ENCODE peak calls at places on chromosomes 11 and 22, in eight cellular contexts. X is GM23248; K is HTR-8/SVneo; Q is cortex of kidney; G is HFFc6; N is activated CD4-positive, alpha-beta T cell treated with anti-CD3 and anti-CD28 coated beads for 1 hour; Y is non-pigmented ciliary epithelial cell; L is activated naive CD4-positive, alpha-beta T cell treated with anti-CD3 and anti-CD28 coated beads, Interleukin-2, amount 10 ng/mL, durations not matched to agents 7 days and 5 days. T is an unnamed sample.
A peak's percentile ranks its signal among the peaks of the same experiment; 100 is the strongest.

GRCh38 chr22:42920101-42920820 is 63.2 kb upstream of the ARFGAP3 start:
- DNase-seq in N (no peak), Q (no peak), L (no peak), G (peak; percentile 62), X (peak; percentile 93), K (no peak), Y (no peak), T (no peak)

GRCh38 chr22:29093501-29093921 is 20.7 kb downstream of the KREMEN1 start:
- DNase-seq in K (no peak), Y (no peak), L (no peak), Q (no peak), G (peak; percentile 56), N (no peak), X (peak; percentile 87), T (peak; percentile 23)

GRCh38 chr22:37223965-37224551 is 11.8 kb upstream of the SSTR3 start:
- DNase-seq in N (no peak), K (no peak), L (peak; percentile 65), Y (no peak), X (no peak), Q (no peak), G (no peak), T (no peak)

GRCh38 chr11:24239016-24239720 is 257.7 kb upstream of the LUZP2 start:
- DNase-seq in K (no peak), L (no peak), N (no peak), Q (no peak), X (peak; percentile 92), G (peak; percentile 60), Y (peak; percentile 61), T (peak; percentile 69)

GRCh38 chr11:62370743-62371440 is 33.6 kb downstream of the ASRGL1 start:
- DNase-seq in G (no peak), L (peak; percentile 64), N (no peak), Q (no peak), X (no peak), K (no peak), Y (no peak), T (no peak)

GRCh38 chr11:124276081-124276480 is 19.9 kb downstream of the OR8G5 start:
- DNase-seq in X (peak; percentile 7), G (no peak), L (no peak), Q (no peak), K (no peak), N (no peak), Y (peak; percentile 84), T (peak; percentile 58)

GRCh38 chr22:27045103-27045940 is 387.9 kb downstream of the MIAT start:
- DNase-seq in K (peak; percentile 26), L (no peak), Y (peak; percentile 20), Q (no peak), G (peak; percentile 34), N (no peak), X (peak; percentile 74), T (no peak)

GRCh38 chr11:20355221-20356219 is 8.0 kb upstream of the HTATIP2 start:
- DNase-seq in G (peak; percentile 50), X (peak; percentile 72), Q (no peak), Y (no peak), N (peak; percentile 27), K (no peak), L (peak; percentile 63), T (no peak)

GRCh38 chr11:2940166-2940929 is 11.1 kb upstream of the PHLDA2 start:
- DNase-seq in Y (no peak), X (peak; percentile 82), N (no peak), Q (no peak), L (peak; percentile 59), K (peak; percentile 53), G (peak; percentile 55), T (no peak)

GRCh38 chr11:10856689-10857603 is 907 bp downstream of the ZBED5 start:
- DNase-seq in G (peak; percentile 17), Q (no peak), X (peak; percentile 65), K (peak; percentile 28), N (no peak), L (no peak), Y (no peak), T (no peak)

GRCh38 chr11:110172666-110173065 is 79.5 kb downstream of the ZC3H12C start:
- DNase-seq in K (no peak), X (peak; percentile 17), L (no peak), N (no peak), G (no peak), Y (no peak), Q (no peak), T (no peak)

GRCh38 chr11:118224512-118225180 is at the start of gene JAML:
- DNase-seq in X (no peak), Q (no peak), K (no peak), N (peak; percentile 46), L (peak; percentile 85), G (no peak), Y (no peak), T (no peak)

GRCh38 chr11:62461740-62462522 is 43.1 kb downstream of the SCGB1A1 start:
- DNase-seq in K (peak; percentile 52), G (peak; percentile 37), X (peak; percentile 73), Q (no peak), N (no peak), L (no peak), Y (no peak), T (no peak)

GRCh38 chr11:132992838-132993680 is 539.2 kb downstream of the OPCML start:
- DNase-seq in Q (no peak), X (peak; percentile 37), K (no peak), G (peak; percentile 20), N (no peak), Y (peak; percentile 6), L (no peak), T (no peak)

GRCh38 chr11:1162498-1163311 is 5.0 kb downstream of the MUC5AC start:
- DNase-seq in N (no peak), G (no peak), K (no peak), L (peak; percentile 6), X (no peak), Q (no peak), Y (no peak), T (no peak)

GRCh38 chr22:29702025-29702930 is 17.5 kb upstream of the CABP7 start:
- DNase-seq in G (no peak), X (peak; percentile 29), K (no peak), N (no peak), L (no peak), Q (no peak), Y (no peak), T (no peak)

GRCh38 chr11:125300791-125301218 is 136.3 kb downstream of the PKNOX2 start:
- DNase-seq in Y (peak; percentile 54), L (no peak), G (peak; percentile 76), X (peak; percentile 80), K (peak; percentile 49), Q (no peak), N (no peak), T (peak; percentile 38)

GRCh38 chr11:3205261-3206127 is 13.1 kb downstream of the MRGPRG start:
- DNase-seq in K (no peak), N (no peak), X (peak; percentile 19), Y (no peak), Q (no peak), G (no peak), L (no peak), T (no peak)

GRCh38 chr22:47923011-47923427 is 1160.6 kb downstream of the TBC1D22A start:
- DNase-seq in Y (no peak), K (no peak), X (no peak), L (no peak), Q (no peak), N (no peak), G (no peak), T (no peak)

GRCh38 chr11:119115484-119116234 is 5.7 kb upstream of the HINFP start:
- DNase-seq in Y (no peak), X (no peak), N (no peak), Q (no peak), L (peak; percentile 54), G (no peak), K (no peak), T (no peak)

GRCh38 chr11:75642402-75643113 is 26.3 kb downstream of the MAP6 start:
- DNase-seq in X (no peak), K (no peak), Q (no peak), G (no peak), N (no peak), Y (no peak), L (no peak), T (no peak)

GRCh38 chr11:119717839-119718534 is 11.0 kb downstream of the NECTIN1 start:
- DNase-seq in N (no peak), K (no peak), X (no peak), Y (no peak), G (no peak), Q (no peak), L (no peak), T (no peak)

GRCh38 chr11:17171916-17172315 is 35.9 kb downstream of the PIK3C2A start:
- DNase-seq in L (no peak), K (no peak), G (no peak), X (peak; percentile 31), Y (no peak), N (no peak), Q (no peak), T (no peak)

GRCh38 chr11:118705796-118706545 is 26.5 kb upstream of the TREH start:
- DNase-seq in G (no peak), N (no peak), Q (no peak), K (no peak), Y (no peak), X (peak; percentile 14), L (no peak), T (no peak)

GRCh38 chr11:108224366-108224765 is 1.5 kb downstream of the ATM start:
- DNase-seq in L (no peak), Y (no peak), Q (no peak), N (no peak), G (no peak), X (no peak), K (no peak), T (no peak)

GRCh38 chr22:29641052-29641780 is 37.8 kb downstream of the NF2 start:
- DNase-seq in K (no peak), Q (no peak), N (no peak), Y (no peak), L (no peak), G (peak; percentile 48), X (peak; percentile 78), T (no peak)

GRCh38 chr11:125923012-125923579 is 18.8 kb downstream of the DDX25 start:
- DNase-seq in G (peak; percentile 44), Y (peak; percentile 32), Q (no peak), L (peak; percentile 74), X (peak; percentile 82), K (peak; percentile 59), N (peak; percentile 28), T (peak; percentile 38)

GRCh38 chr11:92453055-92453454 is 228.4 kb downstream of the FAT3 start:
- DNase-seq in L (no peak), Q (no peak), Y (peak; percentile 37), K (peak; percentile 22), N (no peak), G (peak; percentile 60), X (peak; percentile 61), T (peak; percentile 6)